ENCODE peak calls at places on chromosomes 16 and 17, in six cellular contexts. X, M, B, A, T and N are unnamed samples.

GRCh38 chr17:57553525-57553924 is 191.6 kb downstream of the CCDC182 start:
- DNase-seq in T (no peak), X (no peak), A (no peak), M (no peak), B (no peak), N (no peak)

GRCh38 chr16:57146735-57147134 is 39.1 kb downstream of the PSME3IP1 start:
- DNase-seq in T (no peak), A (peak; percentile 69), B (no peak), X (no peak), M (no peak), N (peak; percentile 74)

GRCh38 chr16:81524382-81524781 is 79.8 kb downstream of the CMIP start:
- DNase-seq in X (no peak), B (no peak), T (no peak), A (no peak), M (no peak), N (no peak)

GRCh38 chr17:81723651-81724209 is 11.6 kb downstream of the SLC25A10 start:
- DNase-seq in M (no peak), T (no peak), A (no peak), X (no peak), B (no peak), N (no peak)

GRCh38 chr17:64196626-64197025 is 66.4 kb downstream of the TEX2 start:
- DNase-seq in M (no peak), B (no peak), T (no peak), X (peak; percentile 66), A (no peak), N (no peak)

GRCh38 chr16:75263963-75264445 is 12.6 kb upstream of the BCAR1 start:
- DNase-seq in M (no peak), X (no peak), B (no peak), T (no peak), A (no peak), N (no peak)

GRCh38 chr16:87874639-87875472 is 5.5 kb upstream of the SLC7A5 start:
- DNase-seq in X (no peak), M (peak; percentile 51), B (no peak), T (no peak), A (peak; percentile 85), N (no peak)

GRCh38 chr17:39144414-39144813 is 7.0 kb downstream of the PLXDC1 start:
- DNase-seq in M (no peak), T (no peak), B (no peak), A (no peak), X (no peak), N (no peak)

GRCh38 chr16:83743241-83743640 is 64.5 kb upstream of the HSBP1 start:
- DNase-seq in X (no peak), M (no peak), T (no peak), A (no peak), B (no peak), N (no peak)

GRCh38 chr17:1629647-1630310 is 1.1 kb upstream of the SLC43A2 start:
- DNase-seq in B (peak; percentile 66), M (peak; percentile 60), X (no peak), A (peak; percentile 85), T (no peak), N (peak; percentile 84)

GRCh38 chr17:11642655-11643054 is 44.4 kb downstream of the DNAH9 start:
- DNase-seq in M (no peak), A (no peak), X (no peak), B (no peak), T (no peak), N (no peak)

GRCh38 chr17:65228734-65229390 is 91.7 kb downstream of the RGS9 start:
- DNase-seq in A (no peak), M (no peak), B (peak; percentile 17), T (no peak), X (no peak), N (no peak)

GRCh38 chr16:397736-398332 is 835 bp downstream of the NME4 start:
- DNase-seq in A (peak; percentile 87), X (no peak), M (no peak), T (no peak), B (no peak), N (no peak)

GRCh38 chr16:81181013-81181720 is 57.3 kb upstream of the BCO1 start:
- DNase-seq in X (peak; percentile 82), B (no peak), M (no peak), A (peak; percentile 98), T (peak; percentile 8), N (peak; percentile 81)

GRCh38 chr17:27343972-27344607 is 50.2 kb downstream of the WSB1 start:
- DNase-seq in T (no peak), A (no peak), B (no peak), M (no peak), X (no peak), N (no peak)